ENCODE peak calls at places on chromosomes 7 and 10, in seven cellular contexts. O, P, W, D, M, S and V are unnamed samples.

GRCh38 chr10:101007915-101008822 is 8.6 kb downstream of the LZTS2 start:
- DNase-seq in O (no peak), P (no peak), W (no peak), D (no peak), M (no peak), S (no peak), V (peak)

GRCh38 chr10:133455611-133456031 is 1.9 kb downstream of the SCART1 start:
- DNase-seq in O (no peak), P (no peak), W (no peak), D (no peak), M (no peak), S (no peak), V (no peak)

GRCh38 chr7:127264219-127264618 is 11.5 kb upstream of the GRM8 start:
- DNase-seq in O (no peak), P (no peak), W (no peak), D (no peak), M (no peak), S (no peak), V (no peak)

GRCh38 chr10:29243750-29244149 is 45.1 kb upstream of the LYZL1 start:
- DNase-seq in O (peak), P (no peak), W (no peak), D (no peak), M (no peak), S (peak), V (no peak)

GRCh38 chr7:159028456-159029401 is 115.9 kb downstream of the VIPR2 start:
- DNase-seq in O (no peak), P (no peak), W (no peak), D (no peak), M (no peak), S (no peak), V (no peak)

GRCh38 chr7:128783143-128783799 is 7.7 kb upstream of the OPN1SW start:
- DNase-seq in O (peak), P (peak), W (no peak), D (peak), M (peak), S (peak), V (peak)

GRCh38 chr10:19925064-19925463 is 108.8 kb downstream of the PLXDC2 start:
- DNase-seq in O (no peak), P (no peak), W (no peak), D (no peak), M (no peak), S (no peak), V (no peak)

GRCh38 chr7:132819648-132820047 is 243.4 kb upstream of the PLXNA4 start:
- DNase-seq in O (no peak), P (no peak), W (no peak), D (no peak), M (no peak), S (no peak), V (no peak)

GRCh38 chr10:12782537-12782936 is 219.0 kb downstream of the CCDC3 start:
- DNase-seq in O (peak), P (peak), W (no peak), D (no peak), M (peak), S (peak), V (peak)

GRCh38 chr10:12238821-12239220 is 42.8 kb downstream of the CDC123 start:
- DNase-seq in O (no peak), P (no peak), W (no peak), D (no peak), M (peak), S (no peak), V (no peak)

GRCh38 chr10:29496341-29497162 is 138.2 kb downstream of the SVIL start:
- DNase-seq in O (peak), P (peak), W (no peak), D (peak), M (peak), S (peak), V (peak)

GRCh38 chr10:72013202-72013945 is 49.2 kb downstream of the CHST3 start:
- DNase-seq in O (no peak), P (no peak), W (no peak), D (no peak), M (no peak), S (no peak), V (peak)

GRCh38 chr10:119020627-119020946 is 8.9 kb upstream of the NANOS1 start:
- DNase-seq in O (no peak), P (peak), W (no peak), D (no peak), M (no peak), S (no peak), V (no peak)

GRCh38 chr7:71491331-71491730 is 359.4 kb downstream of the GALNT17 start:
- DNase-seq in O (no peak), P (no peak), W (no peak), D (no peak), M (no peak), S (no peak), V (no peak)

GRCh38 chr10:69696073-69696731 is 66.2 kb downstream of the FAM241B start:
- DNase-seq in O (peak), P (peak), W (no peak), D (peak), M (peak), S (peak), V (no peak)

GRCh38 chr10:31061941-31062340 is 30.3 kb upstream of the ZNF438 start:
- DNase-seq in O (no peak), P (no peak), W (no peak), D (no peak), M (no peak), S (no peak), V (no peak)

GRCh38 chr10:3820255-3820654 is 35.2 kb upstream of the KLF6 start:
- DNase-seq in O (no peak), P (no peak), W (no peak), D (no peak), M (no peak), S (no peak), V (no peak)

GRCh38 chr10:33187427-33187999 is 147.0 kb downstream of the NRP1 start:
- DNase-seq in O (no peak), P (no peak), W (no peak), D (no peak), M (no peak), S (no peak), V (no peak)

GRCh38 chr7:25384820-25385560 is 156.7 kb upstream of the NPVF start:
- DNase-seq in O (no peak), P (no peak), W (no peak), D (no peak), M (no peak), S (no peak), V (no peak)

GRCh38 chr10:74976565-74976964 is 134.9 kb upstream of the SAMD8 start:
- DNase-seq in O (peak), P (no peak), W (no peak), D (no peak), M (peak), S (no peak), V (no peak)

GRCh38 chr10:30591249-30591670 is 38.3 kb downstream of the LYZL2 start:
- DNase-seq in O (peak), P (peak), W (no peak), D (no peak), M (peak), S (peak), V (peak)

GRCh38 chr7:26153823-26154783 is 2.1 kb downstream of the NFE2L3 start:
- DNase-seq in O (no peak), P (peak), W (no peak), D (peak), M (no peak), S (no peak), V (no peak)

GRCh38 chr7:50824882-50825281 is 42.2 kb upstream of the GRB10 start:
- DNase-seq in O (peak), P (no peak), W (no peak), D (no peak), M (peak), S (no peak), V (no peak)

GRCh38 chr10:32751582-32751981 is 206.4 kb downstream of the ITGB1 start:
- DNase-seq in O (no peak), P (no peak), W (no peak), D (no peak), M (no peak), S (no peak), V (no peak)

GRCh38 chr7:90596745-90597526 is 815 bp downstream of the CDK14 start:
- DNase-seq in O (no peak), P (peak), W (peak), D (no peak), M (no peak), S (no peak), V (peak)

GRCh38 chr10:99917963-99918825 is 91.6 kb downstream of the DNMBP start:
- DNase-seq in O (peak), P (peak), W (no peak), D (peak), M (no peak), S (no peak), V (peak)

GRCh38 chr10:123885406-123886164 is 6.0 kb downstream of the CPXM2 start:
- DNase-seq in O (no peak), P (no peak), W (no peak), D (no peak), M (no peak), S (no peak), V (no peak)

GRCh38 chr10:84783386-84783785 is 455.0 kb downstream of the CCSER2 start:
- DNase-seq in O (peak), P (no peak), W (no peak), D (no peak), M (peak), S (peak), V (peak)

GRCh38 chr7:138239244-138239643 is 163.0 kb downstream of the AKR1D1 start:
- DNase-seq in O (peak), P (no peak), W (no peak), D (no peak), M (no peak), S (no peak), V (no peak)

GRCh38 chr7:3896366-3896765 is 595.3 kb downstream of the SDK1 start:
- DNase-seq in O (no peak), P (no peak), W (no peak), D (no peak), M (no peak), S (no peak), V (no peak)

GRCh38 chr7:23055582-23056178 is 41.8 kb upstream of the HYCC1 start:
- DNase-seq in O (peak), P (peak), W (peak), D (no peak), M (peak), S (peak), V (peak)

GRCh38 chr7:79282051-79282694 is 171.3 kb downstream of the MAGI2 start:
- DNase-seq in O (peak), P (peak), W (no peak), D (no peak), M (no peak), S (peak), V (peak)

GRCh38 chr10:50497758-50498157 is 126.0 kb downstream of the SGMS1 start:
- DNase-seq in O (peak), P (peak), W (peak), D (no peak), M (peak), S (no peak), V (no peak)

DNA sequence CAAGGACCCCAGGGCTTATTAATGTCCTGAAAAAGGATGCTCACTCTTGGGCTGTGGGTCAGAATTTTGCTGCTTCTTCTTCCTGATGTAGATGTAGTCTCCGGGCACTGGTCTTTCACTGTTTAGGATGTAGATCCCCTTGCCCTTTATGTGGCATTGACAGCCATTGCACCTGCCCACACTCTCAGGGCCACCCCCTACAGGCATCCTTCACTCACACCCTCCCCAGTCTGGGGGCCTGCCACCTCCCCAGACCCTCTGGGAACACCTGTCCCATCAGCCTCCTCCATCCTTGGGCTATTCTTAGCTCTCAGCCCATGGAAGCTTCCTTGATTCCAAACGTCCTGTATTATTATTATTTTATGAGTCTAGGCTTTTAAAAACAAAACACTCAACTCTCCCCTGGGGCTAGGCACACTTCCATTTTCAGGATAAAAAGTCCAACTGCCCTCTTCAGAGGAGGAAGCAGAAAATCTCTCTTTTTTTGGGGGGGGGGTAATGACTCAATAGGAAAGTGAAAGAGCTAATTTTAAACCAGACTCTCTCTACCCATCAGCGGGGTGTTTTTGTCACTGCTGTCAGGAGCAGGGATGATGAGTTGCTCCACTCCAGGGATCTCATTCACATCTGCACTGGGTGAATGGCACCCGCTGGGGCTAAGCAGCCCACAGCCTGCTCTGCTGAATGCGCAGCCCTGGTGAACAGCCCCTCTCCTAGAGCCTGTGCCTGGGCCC is 11.5 kb upstream of the KLRG2 start:
- DNase-seq in O (no peak), P (no peak), W (peak), D (no peak), M (no peak), S (no peak), V (no peak)
- TF ChIP-seq RAD21 in O (no peak), P (no peak), W (peak), D (no peak), M (no peak), S (no peak), V (no peak)

DNA sequence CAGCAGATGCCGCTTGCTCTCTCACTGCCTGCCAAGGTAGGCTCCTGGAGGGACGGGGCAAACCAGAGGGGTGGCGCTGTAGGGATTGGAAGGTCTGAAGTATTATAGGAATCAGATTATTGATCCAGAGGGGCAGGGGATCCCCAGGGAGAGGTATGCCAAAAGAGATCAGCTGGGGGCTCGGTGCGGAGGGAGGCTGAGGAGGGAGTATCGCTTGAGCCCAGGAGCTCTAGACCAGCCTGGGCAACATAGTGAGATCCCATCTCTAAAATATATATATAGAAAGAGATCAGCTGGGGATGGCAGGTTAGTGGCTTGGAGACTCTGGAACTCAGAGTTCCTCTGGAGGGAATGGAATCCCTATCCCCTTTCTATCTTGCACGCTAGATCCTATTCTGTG is 7.0 kb upstream of the PCOLCE start:
- DNase-seq in O (no peak), P (no peak), W (no peak), D (no peak), M (no peak), S (no peak), V (no peak)
- TF ChIP-seq RAD21 in O (no peak), P (no peak), W (no peak), D (no peak), M (no peak), S (no peak), V (no peak)

DNA sequence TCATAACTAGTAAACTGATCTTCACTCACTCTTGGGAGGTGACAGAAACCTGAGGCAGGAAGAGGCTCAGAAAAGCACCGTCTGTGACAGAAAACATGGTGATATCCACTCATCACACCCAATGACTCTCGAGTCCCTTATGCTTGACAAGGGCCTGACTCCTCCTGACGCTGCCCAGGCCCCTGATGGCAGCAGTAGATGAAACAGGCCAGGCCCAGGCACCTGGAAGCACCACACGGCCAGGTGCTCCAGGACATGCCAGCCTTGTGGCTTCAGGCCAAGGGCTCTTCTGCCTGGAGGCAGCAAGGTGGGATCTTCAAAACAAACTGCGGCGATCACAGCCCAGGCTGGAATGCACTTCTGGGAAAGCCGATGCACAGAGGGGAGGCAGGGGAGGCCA is 89.3 kb downstream of the MAD1L1 start:
- DNase-seq in O (no peak), P (no peak), W (no peak), D (no peak), M (no peak), S (no peak), V (no peak)
- TF ChIP-seq RAD21 in O (no peak), P (no peak), W (no peak), D (no peak), M (no peak), S (no peak), V (no peak)

GRCh38 chr10:24034571-24034970 is 174.4 kb upstream of the KIAA1217 start:
- DNase-seq in O (peak), P (no peak), W (no peak), D (no peak), M (no peak), S (no peak), V (peak)
- TF ChIP-seq RAD21 in O (no peak), P (no peak), W (no peak), D (no peak), M (no peak), S (no peak), V (no peak)

GRCh38 chr10:102674566-102674965 is 30.3 kb downstream of the TRIM8 start:
- DNase-seq in O (no peak), P (no peak), W (no peak), D (no peak), M (peak), S (no peak), V (peak)

GRCh38 chr10:102677736-102678354 is 33.6 kb downstream of the TRIM8 start:
- DNase-seq in O (no peak), P (no peak), W (no peak), D (no peak), M (no peak), S (no peak), V (no peak)

GRCh38 chr10:102676916-102677315 is 32.6 kb downstream of the TRIM8 start:
- DNase-seq in O (no peak), P (no peak), W (no peak), D (no peak), M (no peak), S (no peak), V (no peak)

GRCh38 chr10:102675151-102675886 is 31.0 kb downstream of the TRIM8 start:
- DNase-seq in O (no peak), P (no peak), W (no peak), D (no peak), M (no peak), S (no peak), V (no peak)

DNA sequence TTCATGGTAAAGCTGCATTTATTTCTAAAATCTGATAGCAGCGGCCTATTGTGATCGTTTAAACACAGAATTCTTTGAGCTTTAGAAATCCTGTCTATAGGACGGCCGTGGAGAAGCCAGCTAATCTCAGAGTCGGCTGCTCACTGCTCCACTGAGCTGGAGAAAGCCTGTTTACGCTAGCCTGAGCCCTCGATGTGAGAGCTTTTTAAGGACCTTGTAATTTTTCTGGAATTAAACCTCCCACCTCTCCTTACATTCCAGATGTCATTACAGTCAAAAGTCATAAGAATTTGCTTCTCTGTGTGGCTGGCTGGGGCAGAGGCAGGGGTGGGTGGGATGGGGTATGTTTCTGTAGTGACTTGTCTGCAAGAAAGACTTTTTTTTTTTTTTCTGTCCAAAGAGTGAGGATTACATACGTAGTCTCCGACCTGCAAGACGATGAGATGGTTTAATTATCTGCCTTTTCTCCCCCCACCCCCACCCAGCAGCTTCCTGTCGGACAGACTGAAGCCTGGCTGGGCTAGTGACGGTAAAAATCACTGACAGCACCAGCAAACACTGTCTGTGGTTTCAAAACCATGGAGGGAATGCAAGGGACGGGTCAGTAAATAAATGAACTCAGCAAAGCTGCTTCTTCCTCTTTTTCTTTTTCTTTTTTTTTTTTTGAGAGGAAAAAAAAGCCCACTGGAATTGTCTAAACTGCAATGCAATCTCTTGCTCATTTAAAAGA is 31.8 kb downstream of the TRIM8 start:
- DNase-seq in O (no peak), P (peak), W (no peak), D (no peak), M (peak), S (no peak), V (no peak)
- TF ChIP-seq RAD21 in O (no peak), P (no peak), W (no peak), D (no peak), M (no peak), S (no peak), V (no peak)

GRCh38 chr7:48637382-48637781 is 287.0 kb upstream of the CDC14C start:
- DNase-seq in O (no peak), P (no peak), W (no peak), D (no peak), M (no peak), S (no peak), V (no peak)
- TF ChIP-seq RAD21 in O (no peak), P (no peak), W (no peak), D (no peak), M (no peak), S (no peak), V (no peak)

GRCh38 chr7:493661-494251 is 25.9 kb downstream of the PDGFA start:
- DNase-seq in O (no peak), P (no peak), W (no peak), D (no peak), M (no peak), S (no peak), V (no peak)
- TF ChIP-seq RAD21 in O (no peak), P (no peak), W (no peak), D (no peak), M (no peak), S (no peak), V (no peak)

DNA sequence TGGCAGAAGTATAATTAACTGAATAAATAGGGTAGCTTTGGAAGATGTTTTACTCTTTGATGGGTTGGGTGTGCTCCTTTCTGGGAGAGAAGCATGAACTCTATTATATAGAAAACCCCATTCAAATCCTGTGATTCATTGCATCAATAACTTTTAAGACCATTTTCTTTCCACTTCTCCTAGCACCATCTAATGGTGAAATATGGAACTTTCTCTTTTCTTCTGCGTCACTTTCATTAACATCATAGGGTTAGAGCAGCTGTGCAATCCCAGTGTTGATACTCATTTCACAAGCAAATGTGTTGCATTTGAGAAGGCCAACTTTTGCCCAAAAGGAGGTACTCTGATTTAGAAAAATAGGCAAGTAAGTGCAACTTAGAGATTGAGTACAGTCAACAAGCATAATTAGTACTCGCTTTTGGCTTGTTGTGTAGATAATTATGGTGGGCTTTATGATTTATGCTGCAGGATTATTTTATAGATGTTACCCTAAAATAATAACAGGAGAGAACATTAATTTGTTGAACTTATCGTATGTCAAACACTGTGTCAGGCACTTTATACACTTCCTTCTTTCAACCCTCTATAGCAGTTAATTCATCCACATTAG is 92.9 kb downstream of the CPED1 start:
- DNase-seq in O (peak), P (peak), W (peak), D (no peak), M (peak), S (peak), V (peak)
- TF ChIP-seq RAD21 in O (peak), P (peak), W (peak), D (peak), M (peak), S (peak), V (peak)